ENCODE peak calls at places on chromosomes 2 and 18, in five cellular contexts. J is spleen, W is hepatocyte, T is prostate gland, G is fibroblast of lung. B is an unnamed sample.

GRCh38 chr2:43217228-43218220 is 8.9 kb downstream of the ZFP36L2 start:
- DNase-seq in J (peak; percentile 82), W (peak; percentile 62), T (no peak), G (no peak), B (no peak)

GRCh38 chr18:58266291-58266690 is 222.3 kb downstream of the NEDD4L start:
- DNase-seq in J (no peak), W (no peak), T (no peak), G (no peak), B (no peak)

GRCh38 chr2:108589786-108590185 is 55.5 kb downstream of the LIMS1 start:
- DNase-seq in J (no peak), W (no peak), T (no peak), G (no peak), B (no peak)

GRCh38 chr18:49910019-49910418 is 96.7 kb upstream of the ACAA2 start:
- DNase-seq in J (no peak), W (no peak), T (no peak), G (no peak), B (no peak)

GRCh38 chr2:185939858-185940257 is 201.3 kb downstream of the FSIP2 start:
- DNase-seq in J (no peak), W (no peak), T (no peak), G (no peak), B (no peak)

GRCh38 chr18:79526468-79527460 is 131.0 kb downstream of the NFATC1 start:
- DNase-seq in J (peak; percentile 81), W (no peak), T (no peak), G (no peak), B (no peak)

GRCh38 chr2:54755641-54756326 is 32.3 kb downstream of the EML6 start:
- DNase-seq in J (no peak), W (no peak), T (no peak), G (no peak), B (no peak)

GRCh38 chr2:217510790-217511291 is 492.0 kb downstream of the TNS1 start:
- DNase-seq in J (no peak), W (peak; percentile 91), T (peak; percentile 64), G (peak; percentile 94), B (no peak)

GRCh38 chr2:105406221-105406620 is 7.4 kb upstream of the FHL2 start:
- DNase-seq in J (no peak), W (no peak), T (no peak), G (no peak), B (no peak)

GRCh38 chr2:180676520-180676919 is 303.9 kb upstream of the UBE2E3 start:
- DNase-seq in J (no peak), W (no peak), T (no peak), G (no peak), B (no peak)

GRCh38 chr18:23992941-23993280 is 21.6 kb upstream of the TTC39C start:
- DNase-seq in J (no peak), W (no peak), T (no peak), G (no peak), B (no peak)
- H3K4me3 ChIP-seq in J (no peak overlapping the region), W (no peak overlapping the region), T (no peak overlapping the region), G (no peak overlapping the region), B (no peak overlapping the region)

DNA sequence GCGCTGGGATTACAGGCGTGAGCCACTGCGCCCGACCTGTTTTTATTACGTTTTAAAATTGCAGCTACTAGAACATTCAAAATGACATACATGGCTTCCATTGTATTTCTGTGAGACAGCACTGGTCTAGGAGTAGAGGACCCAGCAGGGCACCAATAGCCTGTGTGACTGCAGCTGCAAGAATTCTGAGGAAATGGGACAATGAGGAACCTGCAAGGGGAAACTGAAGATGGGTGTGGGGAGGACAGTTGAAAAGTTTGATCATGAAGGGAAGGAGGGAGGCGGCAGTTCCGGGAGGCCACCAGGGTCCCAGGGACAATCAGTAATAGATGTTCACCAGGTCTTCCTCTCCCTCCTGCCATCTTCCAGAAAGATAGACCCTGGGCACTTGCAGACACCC is 13.9 kb upstream of the DNPEP start:
- DNase-seq in J (no peak), W (no peak), T (no peak), G (no peak), B (no peak)
- H3K4me1 ChIP-seq in J (no peaks in the 10 kb centered on the region), W (peaks cover 57% of the 10 kb centered on the region), T (peaks cover 3% of the 10 kb centered on the region), G (peaks cover 11% of the 10 kb centered on the region), B (peaks cover 38% of the 10 kb centered on the region)

GRCh38 chr18:76658627-76659026 is 163.6 kb upstream of the ZNF516 start:
- DNase-seq in J (no peak), W (no peak), T (no peak), G (no peak), B (no peak)
- TF ChIP-seq CTCF in J (no peak), W (peak; percentile 35), T (no peak), G (no peak), B (no peak)

DNA sequence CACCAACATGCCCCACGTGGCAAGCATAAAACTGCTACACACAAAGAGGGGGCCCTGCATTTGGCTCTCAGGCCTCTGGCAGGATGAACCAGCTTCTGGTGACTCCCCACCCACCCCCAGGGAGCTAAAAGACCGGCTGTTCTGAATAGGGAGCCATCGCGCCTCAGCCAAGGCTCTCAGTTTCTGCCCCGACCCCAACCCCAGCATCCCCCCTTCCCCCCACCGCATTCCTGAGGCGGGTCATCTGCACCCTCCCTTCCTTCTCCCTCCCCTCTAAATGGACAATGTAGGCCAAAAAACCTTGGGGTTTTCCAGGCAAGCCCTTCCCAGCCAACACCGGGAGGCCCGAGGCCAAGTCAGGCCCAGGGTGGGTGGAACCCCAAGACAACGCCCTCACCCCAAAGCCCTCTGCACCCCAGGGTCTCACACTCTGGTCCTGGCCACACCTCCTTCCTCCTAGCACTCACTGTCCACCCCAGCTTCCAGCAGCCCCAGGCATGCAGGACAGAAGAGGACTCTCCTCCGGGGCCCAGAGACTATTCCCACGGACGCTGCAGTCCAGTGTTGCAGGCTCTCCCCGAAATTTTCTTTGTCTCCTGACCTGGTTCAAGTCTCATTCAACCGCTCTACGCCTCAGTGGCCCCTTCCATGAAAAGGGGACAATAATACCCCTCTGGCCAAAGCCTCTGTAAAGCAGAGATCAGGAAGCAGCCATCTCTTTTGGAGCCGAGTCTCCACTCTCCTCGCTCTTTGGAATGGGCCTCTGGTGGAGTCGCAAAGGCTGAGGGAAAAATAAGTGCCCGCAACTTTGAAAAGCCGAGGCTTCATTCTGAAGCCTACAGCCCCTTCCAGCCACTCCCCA is 5.5 kb downstream of the CYP26B1 start:
- DNase-seq in J (peak; percentile 55), W (no peak), T (no peak), G (no peak), B (no peak)
- H3K4me3 ChIP-seq in J (no peak overlapping the region), W (no peak overlapping the region), T (no peak overlapping the region), G (no peak overlapping the region), B (no peak overlapping the region)